ENCODE peak calls at places on chromosomes 2 and 18, in four cellular contexts. Q, P, W and H are unnamed samples.

GRCh38 chr2:20052872-20053281 is 1.4 kb upstream of the LAPTM4A start:
- DNase-seq in Q (peak; percentile 60), P (no peak), W (peak; percentile 52), H (peak; percentile 74)

GRCh38 chr2:240269380-240269779 is 128.9 kb upstream of the OTOS start:
- DNase-seq in Q (no peak), P (no peak), W (no peak), H (no peak)

GRCh38 chr18:79056827-79057367 is 12.3 kb upstream of the ATP9B start:
- DNase-seq in Q (no peak), P (no peak), W (no peak), H (no peak)

GRCh38 chr2:197073701-197074433 is 147.4 kb upstream of the PGAP1 start:
- DNase-seq in Q (peak; percentile 86), P (no peak), W (no peak), H (no peak)

GRCh38 chr2:84290537-84290936 is 168.5 kb downstream of the SUCLG1 start:
- DNase-seq in Q (no peak), P (no peak), W (no peak), H (no peak)

GRCh38 chr2:231297108-231297908 is 98.2 kb upstream of the B3GNT7 start:
- DNase-seq in Q (peak; percentile 14), P (no peak), W (no peak), H (no peak)

GRCh38 chr2:226478121-226478809 is 321.4 kb downstream of the IRS1 start:
- DNase-seq in Q (peak; percentile 88), P (no peak), W (peak; percentile 21), H (no peak)

GRCh38 chr2:68391869-68392268 is 26.8 kb downstream of the PLEK start:
- DNase-seq in Q (no peak), P (no peak), W (no peak), H (no peak)

GRCh38 chr18:53416985-53417384 is 807.5 kb downstream of the MBD2 start:
- DNase-seq in Q (no peak), P (no peak), W (no peak), H (no peak)

GRCh38 chr18:56124186-56124585 is 514.2 kb downstream of the TXNL1 start:
- DNase-seq in Q (no peak), P (no peak), W (no peak), H (no peak)

GRCh38 chr2:36371963-36372391 is 16.4 kb downstream of the CRIM1 start:
- DNase-seq in Q (peak; percentile 60), P (no peak), W (no peak), H (no peak)

GRCh38 chr2:20012282-20013060 is at the start of gene MATN3:
- DNase-seq in Q (no peak), P (no peak), W (no peak), H (peak; percentile 18)

GRCh38 chr2:236557894-236558532 is 11.6 kb upstream of the ACKR3 start:
- DNase-seq in Q (no peak), P (no peak), W (no peak), H (no peak)

GRCh38 chr2:187150667-187151066 is 297.4 kb downstream of the CALCRL start:
- DNase-seq in Q (no peak), P (no peak), W (no peak), H (no peak)

GRCh38 chr2:77567723-77568122 is 45.5 kb upstream of the LRRTM4 start:
- DNase-seq in Q (no peak), P (no peak), W (no peak), H (no peak)

GRCh38 chr2:62042944-62043343 is 137.5 kb downstream of the COMMD1 start:
- DNase-seq in Q (no peak), P (no peak), W (no peak), H (no peak)

GRCh38 chr2:3168230-3168891 is 209.3 kb downstream of the EIPR1 start:
- DNase-seq in Q (peak; percentile 66), P (no peak), W (no peak), H (no peak)